ENCODE peak calls at places on chromosomes 11 and 22, in seven cellular contexts. U is testis, N is K562, W is suprapubic skin, J is sigmoid colon, M is prostate gland, Q is GM12891. X is an unnamed sample.
A peak's percentile ranks its signal among the peaks of the same experiment; 100 is the strongest.

GRCh38 chr11:74731301-74732094 is at the start of gene CHRDL2:
- DNase-seq in U (peak; percentile 40), N (no peak), W (no peak), J (no peak), M (no peak), Q (no peak), X (peak; percentile 34)

GRCh38 chr11:83970061-83970671 is 684.0 kb upstream of the CCDC90B start:
- DNase-seq in U (no peak), N (no peak), W (no peak), J (no peak), M (no peak), Q (no peak), X (no peak)

GRCh38 chr11:18203723-18204122 is 31.1 kb downstream of the MRGPRX4 start:
- DNase-seq in U (no peak), N (peak; percentile 26), W (no peak), J (no peak), M (no peak), Q (peak; percentile 30), X (peak; percentile 14)

GRCh38 chr11:118098996-118099837 is 12.5 kb upstream of the SMIM35 start:
- DNase-seq in U (no peak), N (peak; percentile 32), W (no peak), J (peak; percentile 54), M (no peak), Q (no peak), X (no peak)

GRCh38 chr22:44192811-44193536 is 12.2 kb downstream of the PARVG start:
- DNase-seq in U (no peak), N (no peak), W (no peak), J (no peak), M (no peak), Q (no peak), X (no peak)

GRCh38 chr11:12156301-12157140 is 46.1 kb downstream of the MICAL2 start:
- DNase-seq in U (peak; percentile 51), N (no peak), W (no peak), J (peak; percentile 71), M (no peak), Q (no peak), X (no peak)

GRCh38 chr22:19810381-19811141 is 44.1 kb downstream of the GNB1L start:
- DNase-seq in U (peak; percentile 64), N (no peak), W (peak; percentile 75), J (peak; percentile 56), M (no peak), Q (no peak), X (peak; percentile 81)

GRCh38 chr11:128205796-128206195 is 381.6 kb downstream of the ETS1 start:
- DNase-seq in U (no peak), N (no peak), W (no peak), J (no peak), M (no peak), Q (no peak), X (no peak)

GRCh38 chr11:31903225-31904074 is 92.3 kb upstream of the PAX6 start:
- DNase-seq in U (no peak), N (no peak), W (no peak), J (no peak), M (no peak), Q (no peak), X (no peak)

GRCh38 chr11:117861151-117862018 is 15.1 kb downstream of the FXYD6 start:
- DNase-seq in U (peak; percentile 70), N (no peak), W (no peak), J (peak; percentile 66), M (no peak), Q (no peak), X (no peak)

GRCh38 chr11:87176044-87176443 is 138.3 kb downstream of the TMEM135 start:
- DNase-seq in U (no peak), N (no peak), W (no peak), J (no peak), M (no peak), Q (no peak), X (peak; percentile 22)

GRCh38 chr11:26276798-26277424 is 55.0 kb upstream of the ANO3 start:
- DNase-seq in U (peak; percentile 66), N (peak; percentile 56), W (no peak), J (peak; percentile 66), M (peak; percentile 14), Q (peak; percentile 7), X (peak; percentile 71)

GRCh38 chr11:116505466-116506247 is 267.1 kb downstream of the BUD13 start:
- DNase-seq in U (no peak), N (no peak), W (peak; percentile 31), J (no peak), M (no peak), Q (no peak), X (no peak)

GRCh38 chr11:50187220-50187619 is 154.5 kb downstream of the OR4C45 start:
- DNase-seq in U (no peak), N (no peak), W (no peak), J (no peak), M (no peak), Q (no peak), X (no peak)

GRCh38 chr11:73140213-73141030 is 1.7 kb downstream of the FCHSD2 start:
- DNase-seq in U (peak; percentile 49), N (no peak), W (no peak), J (no peak), M (no peak), Q (no peak), X (peak; percentile 52)

GRCh38 chr22:37932821-37933578 is 20.4 kb downstream of the C22orf23 start:
- DNase-seq in U (peak; percentile 27), N (no peak), W (no peak), J (peak; percentile 74), M (no peak), Q (no peak), X (no peak)

GRCh38 chr11:130737866-130738431 is 178.3 kb downstream of the SNX19 start:
- DNase-seq in U (peak; percentile 60), N (no peak), W (no peak), J (peak; percentile 58), M (no peak), Q (no peak), X (peak; percentile 89)

GRCh38 chr11:27464155-27464759 is 8.3 kb downstream of the LGR4 start:
- DNase-seq in U (no peak), N (no peak), W (no peak), J (no peak), M (no peak), Q (no peak), X (peak; percentile 44)

GRCh38 chr11:1546536-1547466 is 25.3 kb downstream of the DUSP8 start:
- DNase-seq in U (peak; percentile 45), N (peak; percentile 87), W (no peak), J (no peak), M (no peak), Q (peak; percentile 88), X (peak; percentile 21)
- TF ChIP-seq POLR2A in U (no peak), N (no peak), W (no peak), J (no peak), M (peak; percentile 9), Q (no peak), X (no peak)

GRCh38 chr11:65524010-65524746 is 705 bp upstream of the SCYL1 start:
- DNase-seq in U (peak; percentile 58), N (peak; percentile 45), W (no peak), J (peak; percentile 86), M (no peak), Q (no peak), X (no peak)

GRCh38 chr11:65525659-65526480 is 987 bp downstream of the SCYL1 start:
- DNase-seq in U (no peak), N (peak; percentile 16), W (no peak), J (no peak), M (no peak), Q (no peak), X (no peak)

GRCh38 chr11:65526744-65527143 is 1.9 kb downstream of the SCYL1 start:
- DNase-seq in U (no peak), N (no peak), W (no peak), J (no peak), M (no peak), Q (no peak), X (no peak)

GRCh38 chr11:65522640-65523322 is 2.1 kb upstream of the SCYL1 start:
- DNase-seq in U (no peak), N (no peak), W (no peak), J (no peak), M (no peak), Q (no peak), X (no peak)

DNA sequence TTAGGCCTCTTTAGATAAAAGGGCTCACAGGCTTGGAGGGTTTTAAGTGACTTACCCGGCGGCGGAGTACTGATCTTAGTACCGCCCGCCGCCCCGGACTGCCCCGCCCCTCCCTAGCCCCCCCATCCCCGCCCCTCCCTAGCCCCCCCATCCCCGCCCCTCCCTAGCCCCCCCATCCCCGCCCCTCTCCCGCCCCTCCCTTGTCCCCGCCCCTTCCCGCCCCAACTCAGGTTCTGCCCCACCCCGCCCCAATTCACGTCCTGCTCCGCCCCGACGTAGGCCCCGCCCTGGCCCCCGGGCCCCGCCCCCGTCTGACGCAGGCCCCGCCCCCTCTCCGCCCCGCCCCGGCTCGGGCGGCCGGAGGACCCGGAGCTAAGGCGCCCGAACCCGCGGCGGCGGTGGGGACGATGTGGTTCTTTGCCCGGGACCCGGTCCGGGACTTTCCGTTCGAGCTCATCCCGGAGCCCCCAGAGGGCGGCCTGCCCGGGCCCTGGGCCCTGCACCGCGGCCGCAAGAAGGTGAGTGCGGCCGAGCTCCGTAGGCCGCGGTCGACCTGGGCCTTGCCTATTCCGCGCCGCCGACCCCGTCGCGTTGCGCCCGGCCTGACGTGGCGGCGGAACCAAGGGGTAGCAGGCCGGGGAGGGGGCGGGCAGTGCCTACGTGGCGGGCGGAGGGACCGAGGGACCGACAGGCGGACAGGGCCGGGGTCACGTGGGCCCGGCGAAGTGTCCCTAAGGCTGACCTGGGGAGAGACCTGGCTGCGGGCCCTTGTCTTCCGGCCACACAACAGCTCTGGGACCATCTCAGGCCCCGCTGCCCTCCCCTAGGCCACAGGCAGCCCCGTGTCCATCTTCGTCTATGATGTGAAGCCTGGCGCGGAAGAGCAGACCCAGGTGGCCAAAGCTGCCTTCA is at the start of gene SCYL1:
- DNase-seq in U (peak; percentile 86), N (peak; percentile 96), W (no peak), J (peak; percentile 93), M (peak; percentile 84), Q (peak; percentile 86), X (peak; percentile 79)
- TF ChIP-seq POLR2A in U (no peak), N (peak; percentile 67), W (peak; percentile 41), J (peak; percentile 49), M (peak; percentile 50), Q (no peak), X (peak; percentile 90)

GRCh38 chr11:125892071-125892470 is 4.6 kb downstream of the HYLS1 start:
- DNase-seq in U (no peak), N (no peak), W (no peak), J (no peak), M (no peak), Q (no peak), X (peak; percentile 75)

GRCh38 chr11:125890447-125891100 is 3.1 kb downstream of the HYLS1 start:
- DNase-seq in U (no peak), N (no peak), W (no peak), J (no peak), M (no peak), Q (no peak), X (peak; percentile 15)

GRCh38 chr11:125883375-125883774 is 4.1 kb upstream of the HYLS1 start:
- DNase-seq in U (no peak), N (no peak), W (no peak), J (no peak), M (no peak), Q (no peak), X (no peak)

GRCh38 chr11:125886997-125887372 is 483 bp upstream of the HYLS1 start:
- DNase-seq in U (peak; percentile 74), N (no peak), W (peak; percentile 81), J (peak; percentile 74), M (peak; percentile 24), Q (peak; percentile 38), X (no peak)

GRCh38 chr11:125887373-125888324 is at the start of gene HYLS1:
- DNase-seq in U (peak; percentile 97), N (peak; percentile 89), W (peak; percentile 97), J (peak; percentile 98), M (peak; percentile 92), Q (peak; percentile 83), X (peak; percentile 95)
- TF ChIP-seq POLR2A in U (no peak), N (peak; percentile 86), W (peak; percentile 21), J (peak; percentile 48), M (peak; percentile 59), Q (peak; percentile 48), X (peak; percentile 52)

GRCh38 chr11:125111341-125112234 is at the start of gene TMEM218:
- DNase-seq in U (peak; percentile 100), N (peak; percentile 99), W (peak; percentile 100), J (peak; percentile 100), M (peak; percentile 98), Q (peak; percentile 77), X (peak; percentile 99)
- TF ChIP-seq POLR2A in U (no peak), N (peak; percentile 71), W (no peak), J (no peak), M (no peak), Q (peak; percentile 32), X (no peak)

X was measured in IMR-90.